ENCODE peak calls at places on chromosome 16, in five cellular contexts. One of them, this sample, is unnamed.

GRCh38 chr16:20865420-20866126 is 34.6 kb downstream of the DCUN1D3 start:
- DNase-seq in HCT116: peak; percentile 51
- DNase-seq in transverse colon: no peak
- DNase-seq in adrenal gland: no peak
- DNase-seq in A549: no peak
- DNase-seq in this sample: no peak

GRCh38 chr16:27330542-27330941 is 16.8 kb downstream of the IL4R start:
- DNase-seq in transverse colon: peak; percentile 65
- DNase-seq in adrenal gland: no peak
- DNase-seq in HCT116: no peak
- DNase-seq in A549: no peak
- DNase-seq in this sample: no peak

GRCh38 chr16:50196736-50197135 is 43.6 kb downstream of the TENT4B start:
- DNase-seq in transverse colon: no peak
- DNase-seq in A549: no peak
- DNase-seq in HCT116: no peak
- DNase-seq in adrenal gland: no peak
- DNase-seq in this sample: no peak

GRCh38 chr16:4450921-4451619 is 23.4 kb downstream of the NMRAL1 start:
- DNase-seq in transverse colon: no peak
- DNase-seq in HCT116: no peak
- DNase-seq in adrenal gland: no peak
- DNase-seq in A549: no peak
- DNase-seq in this sample: no peak

GRCh38 chr16:85557083-85557975 is 55.8 kb upstream of the GSE1 start:
- DNase-seq in HCT116: no peak
- DNase-seq in adrenal gland: no peak
- DNase-seq in A549: peak; percentile 63
- DNase-seq in transverse colon: peak; percentile 71
- DNase-seq in this sample: peak; percentile 78

GRCh38 chr16:78094998-78095397 is 4.5 kb upstream of the WWOX start:
- DNase-seq in A549: no peak
- DNase-seq in transverse colon: no peak
- DNase-seq in HCT116: no peak
- DNase-seq in adrenal gland: no peak
- DNase-seq in this sample: no peak

GRCh38 chr16:8951447-8952280 is 12.0 kb downstream of the USP7 start:
- DNase-seq in HCT116: no peak
- DNase-seq in A549: no peak
- DNase-seq in adrenal gland: no peak
- DNase-seq in transverse colon: no peak
- DNase-seq in this sample: no peak

GRCh38 chr16:29852654-29853053 is 10.4 kb downstream of the CDIPT start:
- DNase-seq in HCT116: no peak
- DNase-seq in adrenal gland: peak; percentile 23
- DNase-seq in transverse colon: no peak
- DNase-seq in A549: no peak
- DNase-seq in this sample: no peak

GRCh38 chr16:74226361-74226979 is 70.1 kb upstream of the PSMD7 start:
- DNase-seq in adrenal gland: no peak
- DNase-seq in A549: no peak
- DNase-seq in transverse colon: no peak
- DNase-seq in HCT116: peak; percentile 16
- DNase-seq in this sample: no peak

DNA sequence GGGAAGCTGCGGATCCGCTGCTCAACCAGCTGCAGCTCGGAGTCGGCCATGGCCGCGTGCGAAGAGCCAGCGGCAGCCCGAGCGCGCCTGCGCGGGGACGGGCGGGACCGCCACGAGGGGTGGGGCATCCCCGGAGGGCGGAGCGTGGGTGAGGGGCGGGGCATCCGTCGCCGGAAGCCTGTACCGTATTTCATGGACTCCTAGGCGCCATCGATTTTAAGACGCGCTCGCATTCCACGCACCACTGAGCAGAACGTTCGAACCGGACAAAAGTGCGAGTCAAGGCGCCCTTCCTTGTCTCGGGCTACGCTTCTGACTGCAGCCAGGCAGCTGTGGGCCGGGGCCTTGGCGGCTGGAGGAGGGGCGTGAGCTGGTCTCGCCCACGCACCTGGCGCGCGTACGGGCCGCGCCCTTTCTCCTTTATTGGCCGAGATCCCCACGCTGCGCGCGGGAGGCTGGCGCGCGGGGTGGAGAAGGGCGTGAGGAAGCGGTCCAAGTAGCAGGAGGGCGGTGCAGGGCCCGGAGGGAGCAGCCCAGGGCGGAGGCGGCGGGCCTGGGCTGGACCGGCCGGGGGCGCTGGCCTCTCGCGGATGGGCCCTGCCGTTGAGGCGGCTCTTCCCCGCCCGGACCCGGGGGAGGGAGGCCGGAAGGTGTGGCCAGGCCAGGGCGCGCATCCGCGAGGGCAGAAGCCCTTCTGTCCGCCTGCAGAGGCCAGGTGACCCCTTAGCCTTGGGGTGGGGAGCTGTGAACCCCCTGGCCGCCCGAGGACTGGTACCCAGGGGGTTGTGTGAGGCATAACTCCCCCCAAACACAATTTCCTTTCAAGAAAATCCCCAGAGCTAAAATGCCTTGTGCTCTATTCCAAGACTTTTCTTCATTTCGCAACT is at the start of gene APRT:
- DNase-seq in A549: peak; percentile 78
- DNase-seq in adrenal gland: peak; percentile 95
- DNase-seq in transverse colon: peak; percentile 97
- DNase-seq in HCT116: peak; percentile 91
- DNase-seq in this sample: peak; percentile 88
- TF ChIP-seq POLR2A in A549: peak; percentile 83
- TF ChIP-seq POLR2A in adrenal gland: peak; percentile 67
- TF ChIP-seq POLR2A in transverse colon: peak; percentile 80
- TF ChIP-seq POLR2A in HCT116: peak; percentile 77
- TF ChIP-seq POLR2A in this sample: peak; percentile 71

DNA sequence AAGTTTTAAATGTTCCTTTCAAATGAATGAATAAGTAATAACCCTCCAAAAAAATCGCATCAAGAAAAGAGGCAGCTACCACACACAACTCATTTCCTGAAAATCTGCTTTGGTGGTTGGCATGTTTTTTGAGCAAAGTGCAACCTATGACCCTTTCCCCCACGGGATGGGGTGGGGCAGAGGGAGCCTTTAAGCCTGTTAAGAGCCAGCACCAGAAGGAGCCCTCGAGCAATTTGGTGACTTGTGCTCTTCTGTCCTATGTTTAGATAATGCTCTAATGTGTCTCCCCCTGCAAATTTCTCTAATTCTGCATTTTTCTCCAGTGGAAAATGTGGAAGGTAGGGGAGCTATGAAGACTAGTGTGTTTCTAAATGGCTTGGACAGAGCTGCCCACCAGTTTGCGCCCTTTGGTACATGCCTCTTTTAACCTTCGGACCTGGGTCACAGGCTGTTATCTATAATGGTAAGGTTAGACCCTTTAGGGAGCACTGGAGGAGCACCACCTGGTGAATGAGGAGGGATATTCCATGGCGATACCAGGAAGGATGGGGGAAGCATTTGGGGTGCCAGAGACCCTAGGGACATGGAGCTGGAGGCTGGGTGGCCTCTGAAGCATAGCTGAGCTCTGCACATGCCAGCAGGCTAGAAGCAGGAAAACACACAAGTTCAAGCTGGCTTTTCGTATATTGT is 1.6 kb downstream of the PYCARD start:
- DNase-seq in A549: no peak
- DNase-seq in transverse colon: no peak
- DNase-seq in HCT116: no peak
- DNase-seq in adrenal gland: no peak
- DNase-seq in this sample: no peak
- TF ChIP-seq POLR2A in A549: no peak
- TF ChIP-seq POLR2A in transverse colon: no peak
- TF ChIP-seq POLR2A in HCT116: no peak
- TF ChIP-seq POLR2A in adrenal gland: no peak
- TF ChIP-seq POLR2A in this sample: no peak

GRCh38 chr16:86566601-86566965 is at the start of gene FOXC2:
- DNase-seq in transverse colon: peak; percentile 54
- DNase-seq in HCT116: no peak
- DNase-seq in A549: peak; percentile 49
- DNase-seq in adrenal gland: peak; percentile 76
- DNase-seq in this sample: peak; percentile 64
- TF ChIP-seq POLR2A in transverse colon: no peak
- TF ChIP-seq POLR2A in HCT116: no peak
- TF ChIP-seq POLR2A in A549: no peak
- TF ChIP-seq POLR2A in adrenal gland: no peak
- TF ChIP-seq POLR2A in this sample: peak; percentile 56

GRCh38 chr16:70294385-70295029 is 4.5 kb upstream of the DDX19B start:
- DNase-seq in A549: no peak
- DNase-seq in adrenal gland: no peak
- DNase-seq in HCT116: no peak
- DNase-seq in transverse colon: no peak
- DNase-seq in this sample: no peak

GRCh38 chr16:70295634-70296033 is 3.4 kb upstream of the DDX19B start:
- DNase-seq in adrenal gland: no peak
- DNase-seq in HCT116: no peak
- DNase-seq in transverse colon: no peak
- DNase-seq in A549: no peak
- DNase-seq in this sample: no peak

GRCh38 chr16:70302745-70303144 is 3.8 kb downstream of the DDX19B start:
- DNase-seq in transverse colon: no peak
- DNase-seq in adrenal gland: no peak
- DNase-seq in A549: no peak
- DNase-seq in HCT116: no peak
- DNase-seq in this sample: no peak

GRCh38 chr16:70301121-70301520 is 2.1 kb downstream of the DDX19B start:
- DNase-seq in A549: no peak
- DNase-seq in HCT116: no peak
- DNase-seq in transverse colon: no peak
- DNase-seq in adrenal gland: no peak
- DNase-seq in this sample: no peak

GRCh38 chr16:70298988-70299938 is at the start of gene DDX19B:
- DNase-seq in adrenal gland: peak; percentile 82
- DNase-seq in A549: peak; percentile 79
- DNase-seq in HCT116: peak; percentile 40
- DNase-seq in transverse colon: peak; percentile 87
- DNase-seq in this sample: peak; percentile 75
- TF ChIP-seq POLR2A in adrenal gland: peak; percentile 73
- TF ChIP-seq POLR2A in A549: peak; percentile 87
- TF ChIP-seq POLR2A in HCT116: peak; percentile 57
- TF ChIP-seq POLR2A in transverse colon: peak; percentile 77
- TF ChIP-seq POLR2A in this sample: peak; percentile 78

This sample was measured in H54.